ENCODE peak calls at places on chromosome 10, in four cellular contexts. One of them, this sample, is unnamed.

GRCh38 chr10:107487284-107487683 is 322.8 kb upstream of the SORCS1 start:
- DNase-seq in breast epithelium: no peak
- DNase-seq in lower leg skin: no peak
- DNase-seq in CD4-positive, alpha-beta T cell: no peak
- DNase-seq in this sample: no peak

GRCh38 chr10:118501171-118501570 is 94.3 kb downstream of the PRLHR start:
- DNase-seq in CD4-positive, alpha-beta T cell: no peak
- DNase-seq in breast epithelium: no peak
- DNase-seq in lower leg skin: no peak
- DNase-seq in this sample: no peak

GRCh38 chr10:1461016-1461415 is 276.3 kb downstream of the ADARB2 start:
- DNase-seq in CD4-positive, alpha-beta T cell: no peak
- DNase-seq in lower leg skin: no peak
- DNase-seq in breast epithelium: no peak
- DNase-seq in this sample: no peak

GRCh38 chr10:52442576-52442975 is 128.5 kb downstream of the DKK1 start:
- DNase-seq in breast epithelium: no peak
- DNase-seq in lower leg skin: no peak
- DNase-seq in CD4-positive, alpha-beta T cell: no peak
- DNase-seq in this sample: no peak

GRCh38 chr10:14032406-14032998 is 298.2 kb downstream of the FRMD4A start:
- DNase-seq in CD4-positive, alpha-beta T cell: peak; percentile 39
- DNase-seq in lower leg skin: no peak
- DNase-seq in breast epithelium: no peak
- DNase-seq in this sample: no peak

GRCh38 chr10:89115876-89116627 is 91.1 kb downstream of the CH25H start:
- DNase-seq in CD4-positive, alpha-beta T cell: no peak
- DNase-seq in lower leg skin: no peak
- DNase-seq in breast epithelium: no peak
- DNase-seq in this sample: no peak

GRCh38 chr10:71290806-71291205 is 28.3 kb upstream of the SLC29A3 start:
- DNase-seq in breast epithelium: no peak
- DNase-seq in lower leg skin: no peak
- DNase-seq in CD4-positive, alpha-beta T cell: no peak
- DNase-seq in this sample: no peak

GRCh38 chr10:77286851-77287250 is 350.8 kb downstream of the KCNMA1 start:
- DNase-seq in lower leg skin: no peak
- DNase-seq in breast epithelium: no peak
- DNase-seq in CD4-positive, alpha-beta T cell: no peak
- DNase-seq in this sample: no peak

GRCh38 chr10:58590924-58591323 is 78.3 kb downstream of the BICC1 start:
- DNase-seq in breast epithelium: no peak
- DNase-seq in CD4-positive, alpha-beta T cell: no peak
- DNase-seq in lower leg skin: no peak
- DNase-seq in this sample: no peak

GRCh38 chr10:60572511-60573194 is 183.0 kb upstream of the ANK3 start:
- DNase-seq in lower leg skin: no peak
- DNase-seq in breast epithelium: no peak
- DNase-seq in CD4-positive, alpha-beta T cell: no peak
- DNase-seq in this sample: no peak

GRCh38 chr10:97376413-97376812 is 24.7 kb downstream of the RRP12 start:
- DNase-seq in CD4-positive, alpha-beta T cell: no peak
- DNase-seq in breast epithelium: no peak
- DNase-seq in lower leg skin: no peak
- DNase-seq in this sample: no peak

GRCh38 chr10:6091630-6092029 is 2.8 kb downstream of the RBM17 start:
- DNase-seq in breast epithelium: no peak
- DNase-seq in CD4-positive, alpha-beta T cell: no peak
- DNase-seq in lower leg skin: no peak
- DNase-seq in this sample: no peak

GRCh38 chr10:89706011-89706410 is 4.6 kb downstream of the KIF20B start:
- DNase-seq in lower leg skin: no peak
- DNase-seq in CD4-positive, alpha-beta T cell: no peak
- DNase-seq in breast epithelium: no peak
- DNase-seq in this sample: no peak

GRCh38 chr10:60901561-60902235 is 42.3 kb downstream of the RHOBTB1 start:
- DNase-seq in lower leg skin: no peak
- DNase-seq in CD4-positive, alpha-beta T cell: no peak
- DNase-seq in breast epithelium: no peak
- DNase-seq in this sample: no peak

GRCh38 chr10:15163261-15163864 is 5.1 kb downstream of the NMT2 start:
- DNase-seq in breast epithelium: no peak
- DNase-seq in CD4-positive, alpha-beta T cell: no peak
- DNase-seq in lower leg skin: no peak
- DNase-seq in this sample: no peak

GRCh38 chr10:3987142-3987974 is 202.3 kb upstream of the KLF6 start:
- DNase-seq in breast epithelium: no peak
- DNase-seq in CD4-positive, alpha-beta T cell: no peak
- DNase-seq in lower leg skin: no peak
- DNase-seq in this sample: no peak

GRCh38 chr10:59560990-59561389 is 148.7 kb downstream of the SLC16A9 start:
- DNase-seq in breast epithelium: no peak
- DNase-seq in lower leg skin: no peak
- DNase-seq in CD4-positive, alpha-beta T cell: no peak
- DNase-seq in this sample: no peak

GRCh38 chr10:131107970-131108369 is 203.6 kb downstream of the TCERG1L start:
- DNase-seq in CD4-positive, alpha-beta T cell: no peak
- DNase-seq in breast epithelium: no peak
- DNase-seq in lower leg skin: no peak
- DNase-seq in this sample: no peak

GRCh38 chr10:98446121-98446655 is 547 bp downstream of the HPS1 start:
- DNase-seq in breast epithelium: no peak
- DNase-seq in lower leg skin: no peak
- DNase-seq in CD4-positive, alpha-beta T cell: peak; percentile 21
- DNase-seq in this sample: no peak

GRCh38 chr10:59773088-59773487 is 19.8 kb upstream of the MRLN start:
- DNase-seq in lower leg skin: no peak
- DNase-seq in breast epithelium: no peak
- DNase-seq in CD4-positive, alpha-beta T cell: no peak
- DNase-seq in this sample: no peak

GRCh38 chr10:121302541-121303180 is 295.6 kb downstream of the FGFR2 start:
- DNase-seq in lower leg skin: no peak
- DNase-seq in breast epithelium: no peak
- DNase-seq in CD4-positive, alpha-beta T cell: no peak
- DNase-seq in this sample: no peak
- TF ChIP-seq CTCF in lower leg skin: no peak
- TF ChIP-seq CTCF in breast epithelium: no peak
- TF ChIP-seq CTCF in CD4-positive, alpha-beta T cell: no peak
- TF ChIP-seq CTCF in this sample: no peak

DNA sequence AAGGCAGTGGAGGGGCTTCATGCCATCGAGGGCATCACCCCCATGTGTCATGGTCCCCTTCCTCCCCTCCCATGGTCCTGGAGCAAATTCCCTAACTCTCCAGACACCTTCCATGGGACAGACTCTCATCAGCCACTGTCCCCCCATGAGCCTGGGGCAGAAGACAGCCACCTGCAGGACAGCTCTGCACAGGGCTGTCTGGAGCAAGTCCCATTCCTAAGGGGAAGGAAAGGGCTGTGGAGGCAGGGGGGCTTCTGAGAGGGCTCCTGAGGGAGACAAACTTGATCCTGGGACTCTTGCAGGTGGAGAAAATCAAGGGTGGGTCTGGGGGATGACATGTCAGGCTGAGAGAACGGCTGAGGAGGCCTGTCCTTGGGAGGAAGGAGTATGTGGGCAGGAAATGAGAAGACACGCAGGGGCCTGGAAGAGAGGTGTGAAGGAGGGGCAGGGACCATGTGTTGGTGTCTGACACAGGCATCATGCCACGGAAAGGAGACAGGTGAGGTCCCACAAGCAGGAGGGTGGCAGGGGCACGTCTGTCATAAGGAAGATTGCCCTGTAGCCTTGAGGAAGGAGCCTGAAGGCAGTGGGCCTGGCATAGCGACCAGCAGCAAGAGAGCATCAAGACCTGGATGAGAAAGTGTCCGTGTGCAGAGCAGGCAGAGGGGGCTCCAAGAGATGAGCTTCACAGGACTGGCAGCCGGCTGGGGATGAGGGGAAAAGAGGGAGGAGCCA is 14.4 kb upstream of the GDF10 start:
- DNase-seq in breast epithelium: no peak
- DNase-seq in CD4-positive, alpha-beta T cell: no peak
- DNase-seq in lower leg skin: no peak
- DNase-seq in this sample: no peak
- TF ChIP-seq CTCF in breast epithelium: no peak
- TF ChIP-seq CTCF in CD4-positive, alpha-beta T cell: no peak
- TF ChIP-seq CTCF in lower leg skin: no peak
- TF ChIP-seq CTCF in this sample: no peak

GRCh38 chr10:11318812-11319598 is 292.4 kb downstream of the USP6NL start:
- DNase-seq in breast epithelium: no peak
- DNase-seq in lower leg skin: no peak
- DNase-seq in CD4-positive, alpha-beta T cell: no peak
- DNase-seq in this sample: no peak

GRCh38 chr10:11322698-11323097 is 288.8 kb downstream of the USP6NL start:
- DNase-seq in CD4-positive, alpha-beta T cell: no peak
- DNase-seq in breast epithelium: no peak
- DNase-seq in lower leg skin: no peak
- DNase-seq in this sample: no peak

GRCh38 chr10:11319990-11320602 is 291.4 kb downstream of the USP6NL start:
- DNase-seq in lower leg skin: no peak
- DNase-seq in breast epithelium: no peak
- DNase-seq in CD4-positive, alpha-beta T cell: no peak
- DNase-seq in this sample: no peak

GRCh38 chr10:11320809-11321520 is 290.5 kb downstream of the USP6NL start:
- DNase-seq in CD4-positive, alpha-beta T cell: no peak
- DNase-seq in lower leg skin: no peak
- DNase-seq in breast epithelium: no peak
- DNase-seq in this sample: no peak

DNA sequence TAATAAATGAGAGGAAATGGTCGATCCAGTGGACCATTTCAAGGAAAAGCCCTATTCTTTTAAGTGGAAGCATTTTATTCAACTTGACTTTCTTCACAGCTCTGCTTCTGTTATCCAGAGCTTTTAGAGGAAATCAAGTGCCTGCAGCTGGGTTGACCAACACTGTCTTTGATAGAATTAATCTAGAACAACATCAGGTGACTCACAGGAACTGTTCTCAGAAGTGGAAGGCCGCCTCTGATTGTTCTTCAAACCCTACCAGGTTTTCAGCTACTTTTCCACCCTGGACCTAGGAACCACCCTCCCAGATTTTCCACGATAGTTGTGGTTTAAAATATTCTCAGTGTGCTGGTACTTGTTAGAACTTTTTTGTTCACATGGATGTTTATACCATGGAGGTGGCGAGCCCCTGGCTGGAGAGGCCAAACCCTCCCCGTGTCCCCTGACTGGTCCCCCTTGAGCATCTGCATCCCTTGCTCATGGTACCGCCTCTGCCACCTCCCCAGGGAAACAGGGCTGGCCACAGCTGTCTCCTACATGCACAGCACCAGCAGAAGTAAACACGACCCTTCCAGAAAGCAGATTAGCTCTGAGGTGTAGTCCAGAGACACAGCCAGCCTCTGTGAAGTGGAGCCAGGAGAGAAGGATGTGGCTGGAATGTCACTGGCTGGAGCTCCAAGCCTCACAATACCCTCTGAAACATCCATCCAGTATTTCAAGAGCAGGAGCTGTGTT is 293.3 kb downstream of the USP6NL start:
- DNase-seq in breast epithelium: no peak
- DNase-seq in CD4-positive, alpha-beta T cell: no peak
- DNase-seq in lower leg skin: no peak
- DNase-seq in this sample: no peak
- TF ChIP-seq CTCF in breast epithelium: no peak
- TF ChIP-seq CTCF in CD4-positive, alpha-beta T cell: no peak
- TF ChIP-seq CTCF in lower leg skin: no peak
- TF ChIP-seq CTCF in this sample: no peak

GRCh38 chr10:128839134-128839533 is 627.9 kb upstream of the MGMT start:
- DNase-seq in CD4-positive, alpha-beta T cell: no peak
- DNase-seq in lower leg skin: no peak
- DNase-seq in breast epithelium: no peak
- DNase-seq in this sample: no peak

GRCh38 chr10:128839701-128840100 is 627.3 kb upstream of the MGMT start:
- DNase-seq in lower leg skin: no peak
- DNase-seq in breast epithelium: no peak
- DNase-seq in CD4-positive, alpha-beta T cell: no peak
- DNase-seq in this sample: no peak

GRCh38 chr10:128848807-128849206 is 618.2 kb upstream of the MGMT start:
- DNase-seq in CD4-positive, alpha-beta T cell: no peak
- DNase-seq in breast epithelium: no peak
- DNase-seq in lower leg skin: no peak
- DNase-seq in this sample: no peak

GRCh38 chr10:128846927-128847326 is 620.1 kb upstream of the MGMT start:
- DNase-seq in CD4-positive, alpha-beta T cell: no peak
- DNase-seq in breast epithelium: no peak
- DNase-seq in lower leg skin: no peak
- DNase-seq in this sample: no peak

DNA sequence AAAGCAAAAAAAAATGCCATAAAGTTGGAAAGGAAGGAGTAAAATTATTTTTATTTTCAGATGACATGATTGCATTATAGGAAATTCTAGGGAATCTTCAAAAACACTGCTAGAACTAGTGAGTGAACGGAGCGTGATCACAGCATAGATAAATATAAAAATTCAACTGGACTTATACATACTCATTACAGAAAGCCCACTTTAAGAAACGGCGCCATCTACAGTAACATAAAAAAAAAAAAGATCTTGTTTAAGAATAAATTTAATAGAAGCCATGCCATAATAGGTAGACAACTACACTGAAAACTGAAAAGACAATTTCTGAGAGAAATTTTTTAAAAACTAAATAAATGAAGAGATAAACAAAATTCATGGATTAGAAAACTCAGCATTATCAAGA is 623.1 kb upstream of the MGMT start:
- DNase-seq in CD4-positive, alpha-beta T cell: no peak
- DNase-seq in lower leg skin: no peak
- DNase-seq in breast epithelium: no peak
- DNase-seq in this sample: no peak
- TF ChIP-seq CTCF in CD4-positive, alpha-beta T cell: no peak
- TF ChIP-seq CTCF in lower leg skin: no peak
- TF ChIP-seq CTCF in breast epithelium: no peak
- TF ChIP-seq CTCF in this sample: peak; percentile 21

DNA sequence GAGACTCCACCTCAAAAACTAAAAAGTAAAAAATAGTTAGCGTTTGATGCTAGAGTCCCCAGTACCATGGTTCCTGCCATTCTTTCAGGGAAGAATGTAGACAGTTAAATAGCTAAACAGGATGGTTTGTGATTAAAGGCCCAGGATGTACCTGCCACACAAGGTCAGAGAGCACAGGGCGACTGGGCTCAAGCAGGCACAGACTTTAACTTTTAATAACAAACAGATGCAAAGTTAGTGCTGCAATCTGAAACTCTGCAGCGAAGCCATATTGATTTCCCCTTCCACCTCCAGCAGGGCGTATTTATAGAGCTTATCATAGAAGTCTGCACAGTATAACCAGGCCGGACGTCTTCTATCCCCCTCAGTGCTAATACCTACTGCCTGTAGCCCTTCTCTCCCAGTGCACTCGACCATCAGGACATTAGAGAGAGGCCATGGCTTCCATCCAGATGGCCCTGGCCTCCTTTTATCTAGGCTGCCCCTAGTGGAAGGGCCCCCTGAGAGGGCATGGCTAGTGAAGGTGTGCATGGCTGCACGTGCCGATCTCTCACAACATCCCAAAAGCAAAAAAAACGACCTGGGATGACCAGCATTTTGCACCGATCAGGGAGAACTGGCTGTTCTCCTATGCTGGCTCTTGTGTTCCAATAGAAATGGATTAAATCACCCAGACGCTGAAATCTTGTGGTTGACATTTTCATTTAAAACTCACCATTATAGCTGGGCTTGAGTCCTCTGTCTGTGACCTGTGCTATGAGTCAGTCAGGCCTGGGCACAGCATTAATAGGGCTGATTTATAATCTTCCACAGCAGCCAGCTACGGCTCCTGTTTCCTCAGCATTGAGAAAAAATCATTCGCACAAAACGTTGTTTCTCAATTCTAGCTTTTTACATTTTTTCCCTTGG is 7.6 kb upstream of the BAG3 start:
- DNase-seq in breast epithelium: no peak
- DNase-seq in CD4-positive, alpha-beta T cell: no peak
- DNase-seq in lower leg skin: no peak
- DNase-seq in this sample: no peak
- TF ChIP-seq CTCF in breast epithelium: no peak
- TF ChIP-seq CTCF in CD4-positive, alpha-beta T cell: no peak
- TF ChIP-seq CTCF in lower leg skin: no peak
- TF ChIP-seq CTCF in this sample: no peak

This sample was measured in D721Med.